ENCODE peak calls at places on chromosome 21, in four cellular contexts. R, X, L and W are unnamed samples.

GRCh38 chr21:33042812-33043211 is 17.1 kb downstream of the OLIG2 start:
- DNase-seq in R (no peak), X (no peak), L (no peak), W (no peak)

GRCh38 chr21:34874689-34875513 is 174.2 kb downstream of the RUNX1 start:
- DNase-seq in R (no peak), X (no peak), L (peak), W (peak)

GRCh38 chr21:28936721-28937120 is 56.0 kb downstream of the LTN1 start:
- DNase-seq in R (no peak), X (no peak), L (no peak), W (no peak)

GRCh38 chr21:42097860-42098259 is 26.7 kb downstream of the UMODL1 start:
- DNase-seq in R (peak), X (peak), L (no peak), W (no peak)

GRCh38 chr21:37032877-37033471 is 26.5 kb downstream of the RIPPLY3 start:
- DNase-seq in R (no peak), X (no peak), L (no peak), W (no peak)

GRCh38 chr21:28811860-28812259 is 180.8 kb downstream of the LTN1 start:
- DNase-seq in R (no peak), X (no peak), L (no peak), W (no peak)

GRCh38 chr21:22813201-22813600 is 1815.0 kb downstream of the NCAM2 start:
- DNase-seq in R (no peak), X (no peak), L (no peak), W (no peak)

GRCh38 chr21:34074283-34075098 is 1.1 kb downstream of the MRPS6 start:
- DNase-seq in R (no peak), X (no peak), L (peak), W (no peak)

GRCh38 chr21:15638856-15639549 is 90.8 kb upstream of the USP25 start:
- DNase-seq in R (peak), X (no peak), L (no peak), W (no peak)

GRCh38 chr21:37341254-37341960 is 25.2 kb upstream of the DYRK1A start:
- DNase-seq in R (no peak), X (no peak), L (no peak), W (no peak)

GRCh38 chr21:46179708-46180078 is 4.6 kb downstream of the SPATC1L start:
- DNase-seq in R (no peak), X (no peak), L (no peak), W (no peak)

GRCh38 chr21:44370027-44370735 is 16.8 kb downstream of the TRPM2 start:
- DNase-seq in R (no peak), X (no peak), L (no peak), W (no peak)

GRCh38 chr21:45741691-45742090 is 98.2 kb downstream of the PCBP3 start:
- DNase-seq in R (no peak), X (no peak), L (no peak), W (no peak)

GRCh38 chr21:31157756-31158155 is 119.5 kb upstream of the KRTAP19-8 start:
- DNase-seq in R (no peak), X (no peak), L (no peak), W (no peak)

GRCh38 chr21:36260030-36260787 is 59.8 kb upstream of the MORC3 start:
- DNase-seq in R (peak), X (no peak), L (peak), W (peak)

GRCh38 chr21:42174173-42174572 is 44.8 kb upstream of the ABCG1 start:
- DNase-seq in R (no peak), X (no peak), L (peak), W (peak)

GRCh38 chr21:36704281-36704957 is 5.5 kb downstream of the SIM2 start:
- DNase-seq in R (no peak), X (no peak), L (no peak), W (no peak)

GRCh38 chr21:26572668-26573381 is at the start of gene CYYR1:
- DNase-seq in R (no peak), X (no peak), L (no peak), W (no peak)

GRCh38 chr21:43932005-43932404 is 67.0 kb downstream of the AGPAT3 start:
- DNase-seq in R (no peak), X (no peak), L (no peak), W (no peak)

GRCh38 chr21:26934383-26934782 is 32.5 kb downstream of the ADAMTS5 start:
- DNase-seq in R (no peak), X (no peak), L (no peak), W (no peak)